ENCODE peak calls at places on chromosome 16, in nine cellular contexts. A is NCI-H2081; R is cardiac fibroblast; X is spleen; T is activated CD8-positive, alpha-beta T cell treated with anti-CD3 and anti-CD28 coated beads, Interleukin-2, amount 10 ng/mL, durations not matched to agents 7 days and 5 days; D is NCI-H774; Y is T47D; Q is heart left ventricle; N is neuronal stem cell. M is an unnamed sample.

GRCh38 chr16:7025616-7026190 is 306.9 kb upstream of the RBFOX1 start:
- DNase-seq in A (peak), D (peak), R (no peak), X (peak), Q (peak), Y (peak), N (peak), T (peak), M (peak)

GRCh38 chr16:68091604-68092261 is 6.6 kb downstream of the NFATC3 start:
- DNase-seq in D (no peak), X (no peak), N (no peak), A (peak), Y (no peak), T (no peak), Q (no peak), R (peak), M (peak)

GRCh38 chr16:79090966-79091365 is 509.6 kb downstream of the MAF start:
- DNase-seq in R (no peak), N (no peak), T (peak), A (no peak), D (no peak), X (no peak), Q (no peak), Y (no peak), M (no peak)

GRCh38 chr16:85750021-85750826 is 672 bp downstream of the C16orf74 start:
- DNase-seq in X (peak), R (peak), N (no peak), T (peak), D (no peak), Y (peak), Q (peak), A (no peak), M (no peak)

GRCh38 chr16:85010446-85010930 is 847 bp downstream of the ZDHHC7 start:
- DNase-seq in Q (no peak), T (no peak), X (no peak), A (no peak), Y (no peak), D (no peak), N (no peak), R (no peak), M (no peak)

GRCh38 chr16:84137769-84138357 is 7.1 kb downstream of the HSDL1 start:
- DNase-seq in Y (no peak), A (no peak), D (no peak), Q (no peak), N (no peak), X (no peak), T (no peak), R (no peak), M (no peak)

GRCh38 chr16:49858200-49859129 is 2.6 kb upstream of the ZNF423 start:
- DNase-seq in Q (peak), D (no peak), A (no peak), Y (no peak), N (peak), T (no peak), R (peak), X (no peak), M (no peak)

GRCh38 chr16:67150833-67151396 is at the start of gene B3GNT9:
- DNase-seq in T (peak), Y (no peak), R (peak), D (peak), N (no peak), X (peak), Q (peak), A (peak), M (no peak)

GRCh38 chr16:50998411-50998810 is 152.7 kb downstream of the SALL1 start:
- DNase-seq in D (no peak), A (no peak), Q (no peak), X (no peak), R (no peak), Y (no peak), T (no peak), N (no peak), M (no peak)

GRCh38 chr16:12178251-12178990 is 201.9 kb downstream of the SNX29 start:
- DNase-seq in A (no peak), Q (peak), D (no peak), T (no peak), X (no peak), Y (no peak), R (peak), N (no peak), M (no peak)

GRCh38 chr16:23317266-23317661 is 15.2 kb downstream of the SCNN1B start:
- DNase-seq in R (no peak), D (peak), N (no peak), Y (no peak), T (no peak), Q (no peak), X (no peak), A (peak), M (peak)

GRCh38 chr16:29971304-29971703 is 2.4 kb upstream of the TAOK2 start:
- DNase-seq in D (no peak), Y (no peak), T (no peak), A (no peak), Q (no peak), R (no peak), N (no peak), X (no peak), M (no peak)

GRCh38 chr16:30602595-30603277 is 7.5 kb downstream of the ZNF689 start:
- DNase-seq in Y (no peak), N (no peak), A (no peak), D (no peak), R (peak), Q (no peak), X (no peak), T (no peak), M (no peak)

GRCh38 chr16:85159226-85159980 is 47.1 kb upstream of the CIBAR2 start:
- DNase-seq in N (no peak), X (no peak), T (no peak), D (no peak), Q (no peak), R (no peak), Y (no peak), A (no peak), M (no peak)

GRCh38 chr16:85413713-85414663 is 199.1 kb upstream of the GSE1 start:
- DNase-seq in Y (no peak), Q (no peak), R (no peak), N (no peak), A (no peak), T (no peak), D (no peak), X (peak), M (no peak)

GRCh38 chr16:48824271-48824670 is 214.3 kb upstream of the N4BP1 start:
- DNase-seq in X (no peak), D (no peak), R (no peak), T (no peak), Q (no peak), N (no peak), A (no peak), Y (no peak), M (no peak)

GRCh38 chr16:11232852-11233726 is 22.9 kb downstream of the SOCS1 start:
- DNase-seq in Y (no peak), D (no peak), T (peak), X (peak), N (no peak), R (no peak), Q (peak), A (no peak), M (no peak)

M was measured in NCI-H2029 treated with DMSO at 0.1 percent for 48 hours.